ENCODE peak calls at places on chromosomes 12 and 14, in six cellular contexts. One of them, this sample, is unnamed. For H3K36me3, the result is how much of the 10 kb centered on the place peaks cover.

GRCh38 chr12:2291182-2291832 is 238.5 kb downstream of the CACNA1C start:
- DNase-seq in Caco-2: peak
- DNase-seq in SJCRH30: peak
- DNase-seq in CD8-positive, alpha-beta memory T cell: peak
- DNase-seq in right atrium auricular region: no peak
- DNase-seq in stomach: no peak
- DNase-seq in this sample: peak

GRCh38 chr14:31228533-31228932 is 20.9 kb upstream of the HECTD1 start:
- DNase-seq in Caco-2: no peak
- DNase-seq in SJCRH30: no peak
- DNase-seq in CD8-positive, alpha-beta memory T cell: no peak
- DNase-seq in right atrium auricular region: no peak
- DNase-seq in stomach: no peak
- DNase-seq in this sample: no peak

GRCh38 chr14:84254205-84254788 is 1275.6 kb upstream of the FLRT2 start:
- DNase-seq in Caco-2: no peak
- DNase-seq in SJCRH30: peak
- DNase-seq in CD8-positive, alpha-beta memory T cell: no peak
- DNase-seq in right atrium auricular region: no peak
- DNase-seq in stomach: no peak
- DNase-seq in this sample: peak

GRCh38 chr14:83085141-83085540 is 1551.5 kb upstream of the SEL1L start:
- DNase-seq in Caco-2: no peak
- DNase-seq in SJCRH30: no peak
- DNase-seq in CD8-positive, alpha-beta memory T cell: no peak
- DNase-seq in right atrium auricular region: no peak
- DNase-seq in stomach: no peak
- DNase-seq in this sample: no peak

GRCh38 chr12:53219116-53219955 is 12.3 kb upstream of the ITGB7 start:
- DNase-seq in Caco-2: no peak
- DNase-seq in SJCRH30: peak
- DNase-seq in CD8-positive, alpha-beta memory T cell: peak
- DNase-seq in right atrium auricular region: no peak
- DNase-seq in stomach: no peak
- DNase-seq in this sample: peak

GRCh38 chr14:41718477-41719166 is 111.9 kb downstream of the LRFN5 start:
- DNase-seq in Caco-2: no peak
- DNase-seq in SJCRH30: no peak
- DNase-seq in CD8-positive, alpha-beta memory T cell: no peak
- DNase-seq in right atrium auricular region: no peak
- DNase-seq in stomach: no peak
- DNase-seq in this sample: no peak

GRCh38 chr14:106506901-106507305 is 980.5 kb downstream of the TMEM121 start:
- DNase-seq in Caco-2: no peak
- DNase-seq in SJCRH30: no peak
- DNase-seq in CD8-positive, alpha-beta memory T cell: peak
- DNase-seq in right atrium auricular region: no peak
- DNase-seq in stomach: no peak
- DNase-seq in this sample: no peak

GRCh38 chr12:67352682-67353081 is 83.5 kb downstream of the CAND1 start:
- DNase-seq in Caco-2: no peak
- DNase-seq in SJCRH30: no peak
- DNase-seq in CD8-positive, alpha-beta memory T cell: no peak
- DNase-seq in right atrium auricular region: no peak
- DNase-seq in stomach: no peak
- DNase-seq in this sample: no peak

GRCh38 chr14:61281911-61282310 is 773 bp upstream of the TMEM30B start:
- DNase-seq in Caco-2: no peak
- DNase-seq in SJCRH30: no peak
- DNase-seq in CD8-positive, alpha-beta memory T cell: no peak
- DNase-seq in right atrium auricular region: no peak
- DNase-seq in stomach: no peak
- DNase-seq in this sample: no peak

GRCh38 chr14:45118594-45118993 is 15.7 kb downstream of the FKBP3 start:
- DNase-seq in Caco-2: no peak
- DNase-seq in SJCRH30: no peak
- DNase-seq in CD8-positive, alpha-beta memory T cell: no peak
- DNase-seq in right atrium auricular region: no peak
- DNase-seq in stomach: no peak
- DNase-seq in this sample: no peak
- H3K36me3 ChIP-seq in Caco-2: under half
- H3K36me3 ChIP-seq in SJCRH30: half or more
- H3K36me3 ChIP-seq in CD8-positive, alpha-beta memory T cell: under half
- H3K36me3 ChIP-seq in right atrium auricular region: half or more
- H3K36me3 ChIP-seq in stomach: under half
- H3K36me3 ChIP-seq in this sample: half or more

DNA sequence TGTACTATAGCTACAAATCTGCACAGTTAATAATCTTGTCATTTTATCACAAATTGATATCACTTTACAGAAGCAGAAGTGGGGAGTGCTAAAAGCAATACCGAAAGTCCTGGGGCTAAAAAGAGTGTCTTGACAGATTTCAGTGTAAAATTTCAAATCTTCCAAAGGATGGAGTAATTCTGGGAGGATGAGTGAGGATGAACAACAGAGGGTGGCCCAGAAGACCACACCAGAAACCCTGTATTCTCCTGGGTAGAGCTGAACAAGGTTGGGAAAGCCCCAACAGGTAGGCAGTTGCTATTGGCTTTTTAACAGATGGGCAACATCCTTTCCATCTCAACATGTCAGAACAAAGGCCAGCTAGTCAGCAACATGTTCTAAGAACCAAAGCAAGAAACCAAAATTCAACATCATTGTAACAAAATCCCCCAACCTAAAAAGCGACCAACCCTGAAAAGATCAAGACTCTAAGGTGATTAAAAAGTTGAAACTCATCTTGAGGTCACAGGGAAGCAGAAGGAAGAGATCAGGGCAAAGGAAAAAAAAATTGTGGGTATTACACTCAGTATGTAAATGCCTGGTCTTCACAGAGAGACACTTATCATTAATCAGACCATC is 38.8 kb downstream of the CBX5 start:
- DNase-seq in Caco-2: no peak
- DNase-seq in SJCRH30: no peak
- DNase-seq in CD8-positive, alpha-beta memory T cell: no peak
- DNase-seq in right atrium auricular region: no peak
- DNase-seq in stomach: no peak
- DNase-seq in this sample: no peak
- H3K36me3 ChIP-seq in Caco-2: under half
- H3K36me3 ChIP-seq in SJCRH30: half or more
- H3K36me3 ChIP-seq in CD8-positive, alpha-beta memory T cell: under half
- H3K36me3 ChIP-seq in right atrium auricular region: under half
- H3K36me3 ChIP-seq in stomach: under half
- H3K36me3 ChIP-seq in this sample: half or more

GRCh38 chr12:111687255-111687654 is 1.4 kb downstream of the ACAD10 start:
- DNase-seq in Caco-2: peak
- DNase-seq in SJCRH30: no peak
- DNase-seq in CD8-positive, alpha-beta memory T cell: no peak
- DNase-seq in right atrium auricular region: no peak
- DNase-seq in stomach: no peak
- DNase-seq in this sample: no peak

GRCh38 chr12:111686574-111687105 is 787 bp downstream of the ACAD10 start:
- DNase-seq in Caco-2: no peak
- DNase-seq in SJCRH30: no peak
- DNase-seq in CD8-positive, alpha-beta memory T cell: peak
- DNase-seq in right atrium auricular region: no peak
- DNase-seq in stomach: no peak
- DNase-seq in this sample: no peak

GRCh38 chr12:111685322-111685810 is 390 bp downstream of the BRAP start:
- DNase-seq in Caco-2: peak
- DNase-seq in SJCRH30: no peak
- DNase-seq in CD8-positive, alpha-beta memory T cell: no peak
- DNase-seq in right atrium auricular region: no peak
- DNase-seq in stomach: no peak
- DNase-seq in this sample: no peak

GRCh38 chr12:111687952-111688351 is 2.1 kb downstream of the ACAD10 start:
- DNase-seq in Caco-2: no peak
- DNase-seq in SJCRH30: no peak
- DNase-seq in CD8-positive, alpha-beta memory T cell: no peak
- DNase-seq in right atrium auricular region: no peak
- DNase-seq in stomach: no peak
- DNase-seq in this sample: no peak

GRCh38 chr12:111685811-111686573 is at the start of the genes ACAD10 and BRAP:
- DNase-seq in Caco-2: peak
- DNase-seq in SJCRH30: peak
- DNase-seq in CD8-positive, alpha-beta memory T cell: peak
- DNase-seq in right atrium auricular region: peak
- DNase-seq in stomach: peak
- DNase-seq in this sample: peak
- H3K36me3 ChIP-seq in Caco-2: under half
- H3K36me3 ChIP-seq in SJCRH30: under half
- H3K36me3 ChIP-seq in CD8-positive, alpha-beta memory T cell: under half
- H3K36me3 ChIP-seq in right atrium auricular region: under half
- H3K36me3 ChIP-seq in stomach: under half
- H3K36me3 ChIP-seq in this sample: under half

GRCh38 chr14:24238527-24239037 is 3.8 kb downstream of the TINF2 start:
- DNase-seq in Caco-2: no peak
- DNase-seq in SJCRH30: no peak
- DNase-seq in CD8-positive, alpha-beta memory T cell: no peak
- DNase-seq in right atrium auricular region: no peak
- DNase-seq in stomach: no peak
- DNase-seq in this sample: no peak
- H3K36me3 ChIP-seq in Caco-2: under half
- H3K36me3 ChIP-seq in SJCRH30: under half
- H3K36me3 ChIP-seq in CD8-positive, alpha-beta memory T cell: half or more
- H3K36me3 ChIP-seq in right atrium auricular region: half or more
- H3K36me3 ChIP-seq in stomach: under half
- H3K36me3 ChIP-seq in this sample: half or more

GRCh38 chr14:92527724-92528123 is 14.1 kb downstream of the RIN3 start:
- DNase-seq in Caco-2: no peak
- DNase-seq in SJCRH30: no peak
- DNase-seq in CD8-positive, alpha-beta memory T cell: no peak
- DNase-seq in right atrium auricular region: no peak
- DNase-seq in stomach: no peak
- DNase-seq in this sample: no peak
- H3K36me3 ChIP-seq in Caco-2: under half
- H3K36me3 ChIP-seq in SJCRH30: under half
- H3K36me3 ChIP-seq in CD8-positive, alpha-beta memory T cell: under half
- H3K36me3 ChIP-seq in right atrium auricular region: under half
- H3K36me3 ChIP-seq in stomach: under half
- H3K36me3 ChIP-seq in this sample: under half

GRCh38 chr12:23540572-23540971 is 408.9 kb downstream of the SOX5 start:
- DNase-seq in Caco-2: no peak
- DNase-seq in SJCRH30: no peak
- DNase-seq in CD8-positive, alpha-beta memory T cell: no peak
- DNase-seq in right atrium auricular region: no peak
- DNase-seq in stomach: no peak
- DNase-seq in this sample: no peak
- H3K36me3 ChIP-seq in Caco-2: under half
- H3K36me3 ChIP-seq in SJCRH30: under half
- H3K36me3 ChIP-seq in CD8-positive, alpha-beta memory T cell: under half
- H3K36me3 ChIP-seq in right atrium auricular region: under half
- H3K36me3 ChIP-seq in stomach: under half
- H3K36me3 ChIP-seq in this sample: under half

GRCh38 chr12:122322501-122322900 is 56.2 kb upstream of the VPS33A start:
- DNase-seq in Caco-2: no peak
- DNase-seq in SJCRH30: no peak
- DNase-seq in CD8-positive, alpha-beta memory T cell: no peak
- DNase-seq in right atrium auricular region: no peak
- DNase-seq in stomach: no peak
- DNase-seq in this sample: no peak

GRCh38 chr12:122323311-122324019 is 57.2 kb upstream of the VPS33A start:
- DNase-seq in Caco-2: no peak
- DNase-seq in SJCRH30: no peak
- DNase-seq in CD8-positive, alpha-beta memory T cell: no peak
- DNase-seq in right atrium auricular region: no peak
- DNase-seq in stomach: no peak
- DNase-seq in this sample: no peak

GRCh38 chr12:122318607-122319311 is 52.5 kb upstream of the VPS33A start:
- DNase-seq in Caco-2: no peak
- DNase-seq in SJCRH30: no peak
- DNase-seq in CD8-positive, alpha-beta memory T cell: no peak
- DNase-seq in right atrium auricular region: no peak
- DNase-seq in stomach: no peak
- DNase-seq in this sample: no peak

GRCh38 chr12:122319312-122319638 is 53.0 kb upstream of the VPS33A start:
- DNase-seq in Caco-2: no peak
- DNase-seq in SJCRH30: no peak
- DNase-seq in CD8-positive, alpha-beta memory T cell: no peak
- DNase-seq in right atrium auricular region: no peak
- DNase-seq in stomach: no peak
- DNase-seq in this sample: no peak
- H3K36me3 ChIP-seq in Caco-2: under half
- H3K36me3 ChIP-seq in SJCRH30: under half
- H3K36me3 ChIP-seq in CD8-positive, alpha-beta memory T cell: under half
- H3K36me3 ChIP-seq in right atrium auricular region: under half
- H3K36me3 ChIP-seq in stomach: under half
- H3K36me3 ChIP-seq in this sample: under half

DNA sequence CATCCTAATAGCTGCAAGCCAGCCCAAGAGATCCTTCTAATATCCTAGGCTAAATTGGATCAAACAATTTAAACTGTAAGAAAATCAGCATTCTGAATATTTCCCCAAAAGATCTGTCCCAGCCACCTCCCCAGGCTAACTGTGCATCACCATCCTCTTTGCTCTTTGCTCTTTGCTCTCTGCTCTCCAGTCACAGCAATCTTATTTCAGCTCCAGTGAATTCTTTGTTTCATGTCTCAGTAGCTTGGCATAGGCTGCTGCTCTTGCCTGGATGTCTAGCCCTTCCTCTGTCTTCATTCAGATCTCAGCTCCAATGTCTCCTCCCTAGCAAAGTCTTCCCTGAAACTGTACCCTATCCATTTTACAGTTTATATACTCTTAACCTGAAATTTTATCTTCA is 399.8 kb upstream of the USP15 start:
- DNase-seq in Caco-2: no peak
- DNase-seq in SJCRH30: no peak
- DNase-seq in CD8-positive, alpha-beta memory T cell: no peak
- DNase-seq in right atrium auricular region: no peak
- DNase-seq in stomach: no peak
- DNase-seq in this sample: no peak
- H3K36me3 ChIP-seq in Caco-2: under half
- H3K36me3 ChIP-seq in SJCRH30: under half
- H3K36me3 ChIP-seq in CD8-positive, alpha-beta memory T cell: under half
- H3K36me3 ChIP-seq in right atrium auricular region: under half
- H3K36me3 ChIP-seq in stomach: under half
- H3K36me3 ChIP-seq in this sample: under half

GRCh38 chr12:122326597-122326996 is 60.3 kb upstream of the VPS33A start:
- DNase-seq in Caco-2: no peak
- DNase-seq in SJCRH30: no peak
- DNase-seq in CD8-positive, alpha-beta memory T cell: peak
- DNase-seq in right atrium auricular region: no peak
- DNase-seq in stomach: no peak
- DNase-seq in this sample: no peak
- H3K36me3 ChIP-seq in Caco-2: under half
- H3K36me3 ChIP-seq in SJCRH30: under half
- H3K36me3 ChIP-seq in CD8-positive, alpha-beta memory T cell: under half
- H3K36me3 ChIP-seq in right atrium auricular region: half or more
- H3K36me3 ChIP-seq in stomach: under half
- H3K36me3 ChIP-seq in this sample: under half

GRCh38 chr12:124971603-124972002 is 17.3 kb downstream of the DHX37 start:
- DNase-seq in Caco-2: no peak
- DNase-seq in SJCRH30: no peak
- DNase-seq in CD8-positive, alpha-beta memory T cell: no peak
- DNase-seq in right atrium auricular region: no peak
- DNase-seq in stomach: no peak
- DNase-seq in this sample: no peak
- H3K36me3 ChIP-seq in Caco-2: under half
- H3K36me3 ChIP-seq in SJCRH30: under half
- H3K36me3 ChIP-seq in CD8-positive, alpha-beta memory T cell: under half
- H3K36me3 ChIP-seq in right atrium auricular region: half or more
- H3K36me3 ChIP-seq in stomach: half or more
- H3K36me3 ChIP-seq in this sample: half or more